ENCODE peak calls at places on chromosome X, in nine cellular contexts. H is cardiac fibroblast, R is H1, Q is suprapubic skin, E is fibroblast of pulmonary artery, V is neural progenitor cell, O is colonic mucosa, W is RWPE1, S is fibroblast of the aortic adventitia. A is an unnamed sample.

GRCh38 chrX:42748067-42748850 is 29.7 kb downstream of the PPP1R2C start:
- DNase-seq in Q (no peak), E (peak; percentile 65), R (no peak), O (no peak), H (peak; percentile 56), S (peak; percentile 70), W (peak; percentile 21), V (no peak), A (peak; percentile 59)

GRCh38 chrX:132795211-132795610 is 163.2 kb downstream of the HS6ST2 start:
- DNase-seq in S (no peak), E (no peak), W (no peak), Q (no peak), R (no peak), H (no peak), V (peak; percentile 59), O (no peak), A (no peak)

GRCh38 chrX:153388722-153389459 is 12.3 kb downstream of the PNMA6E start:
- DNase-seq in V (no peak), S (no peak), E (no peak), O (peak; percentile 11), H (no peak), Q (no peak), W (no peak), R (no peak), A (no peak)

GRCh38 chrX:8984231-8984630 is 49.7 kb downstream of the FAM9B start:
- DNase-seq in S (no peak), O (no peak), Q (no peak), E (no peak), V (no peak), R (no peak), W (no peak), H (no peak), A (no peak)

GRCh38 chrX:112211459-112211858 is 128.9 kb upstream of the TRPC5 start:
- DNase-seq in O (no peak), W (no peak), Q (no peak), H (no peak), V (no peak), R (no peak), S (no peak), E (no peak), A (no peak)

GRCh38 chrX:49079489-49080428 is at the start of gene WDR45:
- DNase-seq in S (peak; percentile 69), R (no peak), E (peak; percentile 68), V (peak; percentile 65), H (peak; percentile 69), O (peak; percentile 76), Q (peak; percentile 87), W (peak; percentile 74), A (peak; percentile 85)

GRCh38 chrX:38163193-38163592 is 57.5 kb downstream of the SRPX start:
- DNase-seq in O (no peak), E (no peak), H (no peak), V (no peak), Q (no peak), W (no peak), R (no peak), S (no peak), A (no peak)

GRCh38 chrX:129701624-129702069 is 37.1 kb upstream of the XPNPEP2 start:
- DNase-seq in W (no peak), O (peak; percentile 34), V (no peak), S (peak; percentile 92), H (peak; percentile 90), R (no peak), E (peak; percentile 72), Q (peak; percentile 84), A (no peak)

GRCh38 chrX:113222305-113222704 is 381.7 kb upstream of the AMOT start:
- DNase-seq in O (no peak), Q (no peak), E (no peak), H (no peak), S (no peak), V (no peak), W (no peak), R (no peak), A (no peak)

GRCh38 chrX:17547658-17548057 is 172.7 kb downstream of the NHS start:
- DNase-seq in O (peak; percentile 67), W (peak; percentile 79), S (peak; percentile 83), E (peak; percentile 83), V (no peak), H (peak; percentile 73), R (no peak), Q (no peak), A (peak; percentile 77)

GRCh38 chrX:115393271-115393670 is 103.8 kb downstream of the LUZP4 start:
- DNase-seq in E (peak; percentile 73), S (peak; percentile 90), V (no peak), R (no peak), Q (no peak), O (no peak), W (peak; percentile 24), H (peak; percentile 83), A (peak; percentile 0)

GRCh38 chrX:154431321-154431720 is 2.8 kb downstream of the ATP6AP1 start:
- DNase-seq in H (no peak), W (no peak), S (no peak), O (no peak), R (no peak), Q (no peak), E (no peak), V (no peak), A (no peak)
- TF ChIP-seq CTCF in H (no peak), W (no peak), S (no peak), O (no peak), R (no peak), Q (no peak), E (no peak), V (no peak), A (no peak)

GRCh38 chrX:81412428-81412827 is 210.5 kb downstream of the SH3BGRL start:
- DNase-seq in O (no peak), H (no peak), Q (no peak), V (no peak), S (no peak), R (peak; percentile 0), W (no peak), E (no peak), A (no peak)

GRCh38 chrX:81414630-81415029 is 212.7 kb downstream of the SH3BGRL start:
- DNase-seq in O (no peak), W (no peak), S (peak; percentile 1), R (no peak), V (no peak), E (peak; percentile 0), Q (no peak), H (no peak), A (no peak)

DNA sequence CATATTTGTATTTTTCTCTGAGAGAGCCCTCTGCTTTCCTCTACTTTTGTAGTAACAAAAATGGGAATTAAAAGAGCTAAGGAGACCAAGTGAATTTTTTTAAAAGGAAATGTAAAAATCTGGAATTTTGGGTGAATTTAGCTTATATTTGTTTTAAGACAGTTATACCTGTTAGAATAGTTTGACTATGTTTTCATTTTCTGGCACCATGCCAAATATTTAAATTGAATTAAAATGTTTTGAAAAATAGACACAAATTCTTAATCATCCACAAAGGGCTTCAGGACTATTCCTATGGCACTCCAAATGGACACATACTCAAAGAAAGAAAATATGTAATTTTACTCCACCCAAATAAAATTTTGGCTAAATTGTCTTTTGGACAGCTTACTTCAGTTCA is 209.6 kb downstream of the SH3BGRL start:
- DNase-seq in O (no peak), W (no peak), H (no peak), R (no peak), Q (no peak), V (no peak), S (peak; percentile 0), E (no peak), A (no peak)
- TF ChIP-seq CTCF in O (no peak), W (no peak), H (no peak), R (no peak), Q (no peak), V (no peak), S (no peak), E (no peak), A (no peak)

GRCh38 chrX:24495700-24496099 is 30.6 kb downstream of the PDK3 start:
- DNase-seq in W (no peak), H (no peak), R (no peak), E (no peak), S (no peak), Q (no peak), V (no peak), O (no peak), A (no peak)

GRCh38 chrX:24493740-24494543 is 28.9 kb downstream of the PDK3 start:
- DNase-seq in O (no peak), S (no peak), Q (no peak), W (no peak), E (no peak), H (no peak), R (no peak), V (no peak), A (no peak)

GRCh38 chrX:24494544-24495113 is 29.5 kb downstream of the PDK3 start:
- DNase-seq in Q (no peak), O (peak; percentile 71), E (peak; percentile 83), S (peak; percentile 65), H (peak; percentile 76), V (peak; percentile 34), R (no peak), W (peak; percentile 61), A (peak; percentile 49)

GRCh38 chrX:24498975-24499374 is 33.9 kb downstream of the PDK3 start:
- DNase-seq in S (peak; percentile 43), Q (no peak), O (no peak), V (no peak), E (peak; percentile 28), R (no peak), H (peak; percentile 20), W (peak; percentile 11), A (peak; percentile 14)

DNA sequence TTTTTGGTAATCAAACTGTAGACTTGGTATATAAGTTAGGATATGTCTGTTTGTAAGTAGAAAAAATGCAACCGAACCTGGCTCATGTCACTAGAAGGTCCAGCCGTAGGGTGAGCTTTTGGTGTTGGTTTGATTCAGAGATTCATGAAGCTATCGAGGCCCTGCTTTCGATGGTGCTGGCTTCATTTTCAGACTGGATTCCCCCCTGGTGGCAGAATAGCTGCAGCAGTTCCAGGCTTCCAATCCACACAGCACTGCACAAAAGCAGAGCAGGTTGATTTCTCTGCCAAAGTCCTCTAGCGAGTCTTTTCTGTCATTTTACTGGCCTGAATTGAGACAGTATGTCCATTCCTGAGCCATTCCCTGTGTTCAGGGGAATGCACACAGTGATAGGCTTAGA is 33.1 kb downstream of the PDK3 start:
- DNase-seq in V (peak; percentile 41), R (no peak), E (peak; percentile 16), S (peak; percentile 39), H (peak; percentile 22), O (no peak), Q (no peak), W (no peak), A (no peak)
- TF ChIP-seq CTCF in V (peak; percentile 42), R (peak; percentile 21), E (peak; percentile 24), S (peak; percentile 49), H (peak; percentile 22), O (peak; percentile 11), Q (no peak), W (no peak), A (no peak)

DNA sequence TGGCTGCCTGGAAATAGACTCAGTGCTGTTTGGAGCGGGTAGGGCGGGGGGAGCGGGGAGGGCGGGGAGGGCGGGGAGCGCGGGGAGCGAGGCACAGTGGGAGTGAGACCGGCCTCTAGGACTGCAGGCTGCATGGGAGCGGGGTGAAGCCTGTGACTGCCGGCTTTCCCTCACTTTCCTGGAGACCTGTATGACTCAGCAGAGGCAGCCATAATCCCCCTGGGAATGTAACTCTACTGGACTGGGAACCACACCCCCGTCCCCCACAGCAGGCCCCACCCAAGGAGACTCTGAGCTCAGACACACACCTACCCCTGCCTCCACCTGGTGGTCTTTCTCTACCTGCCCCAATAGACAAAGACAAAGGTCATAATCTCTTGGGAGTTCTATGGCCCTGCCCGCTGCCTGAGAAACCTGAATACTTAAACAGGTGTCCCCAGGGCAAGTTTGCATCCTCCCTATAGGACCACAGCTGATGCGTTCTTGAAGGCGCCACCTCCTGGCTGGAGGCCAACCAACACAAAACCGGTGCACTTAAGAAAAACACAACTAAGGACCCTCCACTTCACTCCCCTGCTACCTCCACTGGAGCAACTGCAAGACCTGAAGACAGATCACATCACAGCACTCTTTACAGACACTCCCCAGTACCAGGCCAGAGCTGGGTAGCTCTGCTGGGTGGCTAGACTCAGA is 18.0 kb downstream of the HDAC8 start:
- DNase-seq in O (peak; percentile 36), W (peak; percentile 30), Q (no peak), V (peak; percentile 74), S (no peak), H (no peak), E (no peak), R (peak; percentile 38), A (no peak)
- TF ChIP-seq CTCF in O (no peak), W (no peak), Q (no peak), V (peak; percentile 59), S (no peak), H (no peak), E (no peak), R (peak; percentile 47), A (no peak)

A was measured in foreskin fibroblast.